ENCODE peak calls at places on chromosomes 11 and 22, in eight cellular contexts. F is pancreas; K is HCT116; Y is CD8-positive, alpha-beta memory T cell; H is gastrocnemius medialis; Z is adrenal gland; E is left ventricle myocardium inferior; T is ovary. L is an unnamed sample. For H3K27me3 and H3K4me1, the result is how much of the 10 kb centered on the place peaks cover.

GRCh38 chr11:28838741-28839140 is 730.6 kb downstream of the METTL15 start:
- DNase-seq in F (no peak), K (no peak), Y (no peak), H (no peak), Z (no peak), E (no peak), T (no peak), L (no peak)

GRCh38 chr11:18527512-18527911 is 770 bp upstream of the TSG101 start:
- DNase-seq in F (no peak), K (no peak), Y (no peak), H (no peak), Z (no peak), E (no peak), T (no peak), L (no peak)

GRCh38 chr11:114176321-114176720 is 116.8 kb downstream of the ZBTB16 start:
- DNase-seq in F (peak), K (no peak), Y (no peak), H (no peak), Z (no peak), E (no peak), T (no peak), L (no peak)

GRCh38 chr11:105719073-105719846 is 109.4 kb downstream of the GRIA4 start:
- DNase-seq in F (no peak), K (peak), Y (no peak), H (no peak), Z (no peak), E (no peak), T (no peak), L (no peak)

GRCh38 chr11:36014499-36014898 is 70.6 kb downstream of the LDLRAD3 start:
- DNase-seq in F (no peak), K (no peak), Y (no peak), H (no peak), Z (no peak), E (no peak), T (no peak), L (no peak)

GRCh38 chr11:34243620-34244493 is 114.0 kb downstream of the ABTB2 start:
- DNase-seq in F (peak), K (peak), Y (no peak), H (no peak), Z (peak), E (no peak), T (no peak), L (no peak)

GRCh38 chr11:117427356-117427874 is 99.8 kb downstream of the CEP164 start:
- DNase-seq in F (no peak), K (no peak), Y (no peak), H (no peak), Z (no peak), E (no peak), T (no peak), L (no peak)

GRCh38 chr11:68340784-68341556 is 28.6 kb downstream of the LRP5 start:
- DNase-seq in F (no peak), K (no peak), Y (no peak), H (no peak), Z (no peak), E (no peak), T (no peak), L (no peak)

GRCh38 chr11:108222686-108223448 is at the start of gene ATM:
- DNase-seq in F (peak), K (peak), Y (peak), H (peak), Z (peak), E (peak), T (peak), L (peak)

GRCh38 chr11:24709928-24710565 is 213.2 kb downstream of the LUZP2 start:
- DNase-seq in F (no peak), K (no peak), Y (no peak), H (no peak), Z (no peak), E (no peak), T (no peak), L (no peak)

GRCh38 chr11:3106736-3107524 is 49.7 kb upstream of the CARS1 start:
- DNase-seq in F (no peak), K (no peak), Y (no peak), H (no peak), Z (peak), E (no peak), T (no peak), L (peak)

GRCh38 chr22:39534092-39534506 is 1.6 kb upstream of the RPS19BP1 start:
- DNase-seq in F (peak), K (no peak), Y (no peak), H (no peak), Z (no peak), E (no peak), T (no peak), L (peak)

GRCh38 chr11:115530752-115531151 is 26.5 kb upstream of the CADM1 start:
- DNase-seq in F (no peak), K (no peak), Y (no peak), H (no peak), Z (no peak), E (no peak), T (no peak), L (no peak)

GRCh38 chr11:1152316-1153104 is 5.2 kb upstream of the MUC5AC start:
- DNase-seq in F (no peak), K (no peak), Y (no peak), H (no peak), Z (no peak), E (no peak), T (no peak), L (no peak)

GRCh38 chr11:17528906-17529813 is 15.1 kb downstream of the USH1C start:
- DNase-seq in F (no peak), K (no peak), Y (no peak), H (no peak), Z (peak), E (no peak), T (no peak), L (no peak)

GRCh38 chr11:76666830-76667229 is 3.7 kb downstream of the LRRC32 start:
- DNase-seq in F (no peak), K (no peak), Y (no peak), H (no peak), Z (peak), E (no peak), T (no peak), L (no peak)

GRCh38 chr22:29004647-29005371 is 56.8 kb downstream of the C22orf31 start:
- DNase-seq in F (peak), K (peak), Y (no peak), H (peak), Z (peak), E (peak), T (peak), L (peak)

GRCh38 chr11:100403817-100404216 is 283.3 kb upstream of the ARHGAP42 start:
- DNase-seq in F (no peak), K (no peak), Y (no peak), H (no peak), Z (no peak), E (no peak), T (no peak), L (no peak)

GRCh38 chr11:129861702-129862107 is 33.7 kb downstream of the NFRKB start:
- DNase-seq in F (peak), K (peak), Y (no peak), H (no peak), Z (peak), E (peak), T (peak), L (peak)

GRCh38 chr22:43925433-43926348 is 2.1 kb downstream of the PNPLA3 start:
- DNase-seq in F (no peak), K (no peak), Y (no peak), H (peak), Z (no peak), E (no peak), T (no peak), L (no peak)

GRCh38 chr11:13119928-13120520 is 110.9 kb downstream of the RASSF10 start:
- DNase-seq in F (no peak), K (no peak), Y (no peak), H (no peak), Z (no peak), E (no peak), T (no peak), L (no peak)

GRCh38 chr11:130068986-130069683 is 559 bp upstream of the APLP2 start:
- DNase-seq in F (peak), K (peak), Y (peak), H (no peak), Z (peak), E (peak), T (peak), L (peak)

GRCh38 chr11:114774599-114775365 is 96.5 kb downstream of the NXPE2 start:
- DNase-seq in F (no peak), K (peak), Y (no peak), H (no peak), Z (peak), E (no peak), T (no peak), L (no peak)

GRCh38 chr11:23288001-23288783 is 427.9 kb upstream of the CCDC179 start:
- DNase-seq in F (no peak), K (no peak), Y (no peak), H (no peak), Z (no peak), E (no peak), T (no peak), L (no peak)

DNA sequence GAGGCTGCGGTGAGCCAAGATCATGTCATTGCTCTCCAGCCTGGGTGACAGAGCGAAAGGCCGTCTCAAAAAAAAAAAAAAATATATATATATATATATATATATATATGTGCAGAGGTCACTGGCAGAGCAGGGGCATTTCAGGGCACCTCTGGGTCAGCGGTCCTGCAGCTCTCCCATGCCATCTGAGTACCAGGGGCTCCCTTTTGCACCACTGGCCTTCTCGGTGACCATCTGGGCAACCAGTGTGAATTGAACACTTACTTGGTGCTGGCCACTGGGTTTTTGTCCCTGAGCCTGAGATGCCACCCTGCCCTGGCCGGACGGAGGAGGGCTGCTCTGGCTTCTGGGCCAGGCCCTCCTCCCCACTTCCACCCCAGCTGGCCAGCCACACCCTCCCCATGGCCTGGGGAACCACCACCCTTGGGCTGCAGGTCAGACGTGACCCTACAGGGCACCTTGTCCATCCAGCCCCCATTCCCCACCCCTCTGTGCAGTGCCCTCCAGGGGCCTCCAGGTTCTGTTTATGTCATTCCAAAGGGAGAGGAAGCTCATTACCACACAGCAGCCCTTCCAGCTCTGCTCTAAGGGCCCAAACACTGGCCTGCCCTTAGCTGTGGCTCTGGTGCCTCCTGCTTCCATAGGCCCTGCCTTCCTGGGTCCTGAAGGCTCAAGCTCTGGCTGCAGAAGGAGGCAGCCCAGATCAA is 10.3 kb downstream of the MAPK8IP1 start:
- DNase-seq in F (no peak), K (no peak), Y (no peak), H (no peak), Z (no peak), E (no peak), T (no peak), L (no peak)
- H3K27me3 ChIP-seq in F (under half), K (under half), Y (under half), H (under half), Z (under half), E (under half), T (under half), L (under half)

GRCh38 chr11:104338186-104338585 is 174.2 kb upstream of the PDGFD start:
- DNase-seq in F (no peak), K (no peak), Y (no peak), H (no peak), Z (no peak), E (no peak), T (no peak), L (no peak)

GRCh38 chr11:104339383-104339831 is 175.5 kb upstream of the PDGFD start:
- DNase-seq in F (no peak), K (no peak), Y (no peak), H (no peak), Z (no peak), E (no peak), T (no peak), L (no peak)

DNA sequence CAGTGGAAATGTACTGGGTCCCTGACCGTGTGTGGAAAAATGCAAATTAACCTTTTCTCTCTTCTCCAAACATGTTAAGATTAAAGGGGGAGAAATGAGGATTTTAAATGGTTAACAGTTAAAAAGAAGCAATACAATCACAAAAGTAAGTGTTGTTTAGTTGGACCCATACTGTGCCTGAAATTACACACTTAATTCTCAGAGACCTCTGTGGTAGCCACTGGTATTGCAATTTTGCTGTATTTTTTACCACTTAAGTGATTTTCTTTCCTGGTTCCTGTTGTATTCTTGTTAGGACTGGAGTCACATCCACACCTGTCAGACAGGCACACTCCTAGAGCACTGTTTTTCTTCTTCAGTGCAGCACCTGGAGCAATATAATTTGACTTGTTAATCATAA is 179.6 kb upstream of the PDGFD start:
- DNase-seq in F (no peak), K (peak), Y (no peak), H (no peak), Z (no peak), E (no peak), T (no peak), L (no peak)
- H3K4me3 ChIP-seq in F (no peak), K (no peak), Y (no peak), H (no peak), Z (no peak), E (no peak), T (no peak), L (no peak)

GRCh38 chr22:27788889-27789288 is 12.7 kb downstream of the MN1 start:
- DNase-seq in F (no peak), K (no peak), Y (no peak), H (no peak), Z (no peak), E (no peak), T (no peak), L (no peak)
- H3K4me1 ChIP-seq in F (under half), K (under half), Y (under half), H (half or more), Z (under half), E (under half), T (under half), L (under half)

GRCh38 chr11:125156346-125156745 is 8.2 kb upstream of the PKNOX2 start:
- DNase-seq in F (no peak), K (no peak), Y (no peak), H (no peak), Z (no peak), E (no peak), T (no peak), L (no peak)

GRCh38 chr11:125155767-125156166 is 8.8 kb upstream of the PKNOX2 start:
- DNase-seq in F (no peak), K (no peak), Y (no peak), H (no peak), Z (no peak), E (no peak), T (no peak), L (no peak)

GRCh38 chr11:125154380-125155099 is 10.0 kb upstream of the PKNOX2 start:
- DNase-seq in F (no peak), K (no peak), Y (no peak), H (no peak), Z (no peak), E (no peak), T (no peak), L (no peak)

GRCh38 chr11:125153837-125154236 is 10.7 kb upstream of the PKNOX2 start:
- DNase-seq in F (no peak), K (no peak), Y (no peak), H (no peak), Z (no peak), E (no peak), T (no peak), L (no peak)

GRCh38 chr11:125155100-125155444 is 9.5 kb upstream of the PKNOX2 start:
- DNase-seq in F (no peak), K (no peak), Y (no peak), H (no peak), Z (no peak), E (no peak), T (no peak), L (no peak)
- H3K27me3 ChIP-seq in F (under half), K (under half), Y (under half), H (under half), Z (under half), E (under half), T (under half), L (under half)

GRCh38 chr22:45009881-45010531 is at the start of gene PHF21B:
- DNase-seq in F (peak), K (no peak), Y (no peak), H (no peak), Z (peak), E (peak), T (peak), L (peak)
- H3K4me3 ChIP-seq in F (peak), K (no peak), Y (no peak), H (peak), Z (no peak), E (peak), T (peak), L (peak)

GRCh38 chr11:61957028-61957770 is 7.0 kb downstream of the BEST1 start:
- DNase-seq in F (no peak), K (no peak), Y (no peak), H (no peak), Z (no peak), E (no peak), T (peak), L (no peak)

GRCh38 chr11:61955416-61956135 is 5.4 kb downstream of the BEST1 start:
- DNase-seq in F (no peak), K (no peak), Y (no peak), H (no peak), Z (peak), E (no peak), T (peak), L (peak)

GRCh38 chr11:61955031-61955415 is 4.9 kb downstream of the BEST1 start:
- DNase-seq in F (no peak), K (no peak), Y (no peak), H (peak), Z (peak), E (peak), T (peak), L (peak)

GRCh38 chr11:61954106-61955030 is 4.2 kb downstream of the BEST1 start:
- DNase-seq in F (no peak), K (no peak), Y (no peak), H (no peak), Z (no peak), E (no peak), T (no peak), L (no peak)

DNA sequence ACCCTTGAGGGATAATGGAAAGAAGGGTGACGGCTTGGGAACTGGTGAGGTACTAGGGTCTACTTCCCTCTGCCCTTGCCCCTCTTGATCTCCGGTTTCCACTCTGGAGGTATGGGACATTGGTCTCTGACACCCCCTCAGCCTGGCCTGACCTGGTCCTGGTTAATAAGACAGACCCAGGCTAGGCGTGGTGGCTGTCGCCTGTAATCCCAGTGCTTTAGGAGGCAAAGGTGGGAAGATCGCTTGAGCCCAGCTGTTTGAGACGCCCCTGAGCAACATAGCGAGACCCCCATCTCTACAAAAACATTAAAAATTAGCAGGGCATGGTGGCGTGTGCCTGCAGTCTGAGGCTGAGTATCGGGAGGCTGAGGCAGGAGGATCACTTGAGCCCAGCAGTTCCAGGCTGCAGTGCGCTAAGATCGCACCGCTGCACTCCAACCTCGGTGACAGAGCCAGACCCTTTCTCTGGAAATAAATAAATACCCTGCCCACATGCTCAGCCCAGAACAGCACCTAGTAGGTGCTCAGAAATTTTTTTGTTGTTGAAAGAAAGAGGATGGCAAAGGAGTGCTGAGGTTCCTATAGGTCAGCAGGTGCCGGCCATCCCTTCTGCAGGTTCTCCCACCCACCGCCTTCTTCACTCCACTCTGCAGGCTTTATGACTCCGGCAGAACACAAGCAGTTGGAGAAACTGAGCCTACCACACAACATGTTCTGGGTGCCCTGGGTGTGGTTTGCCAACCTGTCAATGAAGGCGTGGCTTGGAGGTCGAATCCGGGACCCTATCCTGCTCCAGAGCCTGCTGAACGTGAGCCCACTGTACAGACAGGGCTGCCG is 6.3 kb downstream of the BEST1 start:
- DNase-seq in F (no peak), K (no peak), Y (no peak), H (no peak), Z (no peak), E (no peak), T (no peak), L (peak)
- H3K4me1 ChIP-seq in F (under half), K (under half), Y (under half), H (under half), Z (under half), E (under half), T (under half), L (under half)

DNA sequence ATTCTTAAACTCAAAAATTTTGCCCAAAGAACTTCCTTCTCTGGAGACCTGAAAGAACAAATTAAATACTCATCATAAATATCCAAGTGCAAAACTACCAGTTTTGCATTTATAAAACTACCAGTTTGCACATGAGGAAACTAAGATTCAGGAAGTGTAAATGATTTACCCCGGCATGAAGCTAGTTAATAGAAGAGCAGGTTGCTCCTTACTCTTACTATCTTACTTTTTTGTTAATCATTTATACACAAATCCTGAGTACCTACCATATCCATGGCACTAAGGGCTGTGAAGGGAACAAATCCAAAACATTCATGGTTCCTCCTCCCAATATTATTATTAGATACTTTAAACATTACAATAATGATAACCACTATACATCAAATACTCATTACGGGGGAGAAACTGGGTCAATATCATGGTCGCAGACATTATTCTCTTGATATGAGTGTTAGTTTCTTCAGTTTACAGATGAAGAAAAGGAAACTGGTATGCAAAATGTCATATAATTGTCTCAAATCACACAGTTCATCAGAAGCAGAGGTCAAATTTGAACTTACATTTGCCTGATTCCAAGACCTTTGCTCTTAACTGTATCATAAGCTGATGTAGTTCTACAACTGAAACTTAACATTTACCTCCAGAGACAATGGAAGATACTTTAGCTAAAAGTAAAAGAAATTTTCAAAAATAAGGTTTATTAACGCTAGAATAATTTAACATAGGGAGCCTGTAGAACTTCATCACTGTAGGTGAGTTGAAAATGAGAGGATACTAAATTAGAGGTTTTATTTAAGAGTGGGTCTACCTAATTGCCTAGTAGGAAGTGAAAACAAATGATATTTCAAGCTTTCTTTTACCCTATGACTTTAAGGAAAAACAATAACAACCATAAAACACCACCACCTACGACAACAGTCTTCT is 74.5 kb downstream of the FAM76B start:
- DNase-seq in F (no peak), K (no peak), Y (no peak), H (no peak), Z (no peak), E (no peak), T (no peak), L (no peak)
- H3K27me3 ChIP-seq in F (under half), K (under half), Y (under half), H (under half), Z (under half), E (under half), T (under half), L (under half)